ENCODE peak calls at places on chromosomes 16 and 17, in eight cellular contexts. H is activated T-cell treated with anti-CD3 and anti-CD28 coated beads, Interleukin-2, amount 50 U/mL, for 4 hours; D is choroid plexus epithelial cell; E is nucleus accumbens; M is NCI-H1436 treated with DMSO at 0.1 percent for 48 hours; U is kidney tubule cell; C is progenitor cell of endocrine pancreas; A is brain microvascular endothelial cell. Z is an unnamed sample.
A peak's percentile ranks its signal among the peaks of the same experiment; 100 is the strongest.

GRCh38 chr16:4501071-4501478 is 24.9 kb downstream of the HMOX2 start:
- DNase-seq in C (no peak), M (no peak), H (no peak), E (no peak), A (no peak), D (no peak), U (no peak), Z (no peak)

GRCh38 chr16:73125860-73126259 is 77.9 kb upstream of the ZFHX3 start:
- DNase-seq in H (no peak), U (no peak), C (no peak), E (no peak), M (no peak), A (peak; percentile 51), D (peak; percentile 73), Z (no peak)

GRCh38 chr16:86575754-86576557 is 2.4 kb upstream of the FOXL1 start:
- DNase-seq in C (peak; percentile 79), D (peak; percentile 97), A (peak; percentile 94), E (no peak), M (no peak), U (peak; percentile 91), H (no peak), Z (no peak)

GRCh38 chr17:10265100-10265810 is 66.8 kb upstream of the GAS7 start:
- DNase-seq in A (no peak), E (no peak), H (no peak), M (no peak), U (no peak), D (no peak), C (no peak), Z (no peak)

GRCh38 chr16:50717109-50717893 is 23.9 kb downstream of the NOD2 start:
- DNase-seq in C (no peak), D (no peak), M (no peak), U (no peak), A (no peak), E (no peak), H (no peak), Z (no peak)

GRCh38 chr16:65376601-65377000 is 254.7 kb upstream of the CDH11 start:
- DNase-seq in C (no peak), D (no peak), U (no peak), M (no peak), E (no peak), H (no peak), A (no peak), Z (no peak)

GRCh38 chr17:77317091-77317519 is 176.3 kb downstream of the SEC14L1 start:
- DNase-seq in M (no peak), U (no peak), D (peak; percentile 30), H (no peak), A (no peak), E (no peak), C (no peak), Z (peak; percentile 34)

GRCh38 chr16:1769402-1770300 is 1.7 kb downstream of the NME3 start:
- DNase-seq in H (no peak), D (no peak), C (no peak), E (no peak), A (no peak), U (no peak), M (no peak), Z (no peak)

GRCh38 chr17:556431-556995 is 158.1 kb downstream of the VPS53 start:
- DNase-seq in C (no peak), D (peak; percentile 51), M (no peak), H (no peak), A (no peak), E (no peak), U (no peak), Z (no peak)

GRCh38 chr17:35766489-35766877 is 5.8 kb downstream of the C17orf50 start:
- DNase-seq in E (no peak), H (no peak), C (no peak), U (no peak), D (no peak), A (no peak), M (no peak), Z (no peak)